ENCODE peak calls at places on chromosomes 13 and 19, in five cellular contexts. Y, H, T, S and P are unnamed samples. For H3K9me3, the result is how much of the 10 kb centered on the place peaks cover.

GRCh38 chr13:38543561-38543960 is 143.3 kb upstream of the FREM2 start:
- DNase-seq in Y (no peak), H (no peak), T (no peak), S (no peak), P (no peak)

GRCh38 chr13:73722120-73722519 is 412.1 kb downstream of the KLF12 start:
- DNase-seq in Y (peak), H (peak), T (no peak), S (no peak), P (peak)

GRCh38 chr19:39474139-39474620 is 6.5 kb upstream of the TIMM50 start:
- DNase-seq in Y (peak), H (no peak), T (peak), S (peak), P (no peak)

GRCh38 chr19:56671613-56671994 is at the start of gene ZNF835:
- DNase-seq in Y (no peak), H (no peak), T (no peak), S (peak), P (peak)

GRCh38 chr13:114173261-114173660 is 5.8 kb upstream of the CFAP97D2 start:
- DNase-seq in Y (no peak), H (no peak), T (no peak), S (no peak), P (no peak)

GRCh38 chr13:111939285-111940278 is 127.4 kb upstream of the SOX1 start:
- DNase-seq in Y (no peak), H (no peak), T (no peak), S (peak), P (no peak)

GRCh38 chr19:45428385-45429231 is 4.9 kb upstream of the ERCC1 start:
- DNase-seq in Y (no peak), H (no peak), T (peak), S (peak), P (no peak)

GRCh38 chr13:113404723-113405471 is 41.0 kb upstream of the GRTP1 start:
- DNase-seq in Y (no peak), H (no peak), T (no peak), S (no peak), P (no peak)

GRCh38 chr19:58020985-58021384 is 12.8 kb upstream of the ZSCAN1 start:
- DNase-seq in Y (no peak), H (no peak), T (no peak), S (no peak), P (no peak)
- H3K9me3 ChIP-seq in Y (half or more), H (under half), T (under half), S (under half), P (under half)

GRCh38 chr19:38042132-38042531 is 135.1 kb downstream of the SIPA1L3 start:
- DNase-seq in Y (no peak), H (no peak), T (no peak), S (no peak), P (no peak)

GRCh38 chr19:38045554-38046253 is 138.7 kb downstream of the SIPA1L3 start:
- DNase-seq in Y (no peak), H (no peak), T (no peak), S (no peak), P (no peak)

GRCh38 chr19:38046254-38047047 is 139.4 kb downstream of the SIPA1L3 start:
- DNase-seq in Y (no peak), H (no peak), T (no peak), S (no peak), P (no peak)

GRCh38 chr19:38043649-38044144 is 136.7 kb downstream of the SIPA1L3 start:
- DNase-seq in Y (no peak), H (no peak), T (no peak), S (no peak), P (no peak)

GRCh38 chr19:38044267-38045111 is 137.5 kb downstream of the SIPA1L3 start:
- DNase-seq in Y (no peak), H (no peak), T (no peak), S (no peak), P (no peak)
- TF ChIP-seq ZNF274 in Y (no peak), H (no peak), T (no peak), S (no peak), P (no peak)

GRCh38 chr13:27619711-27620376 is 485 bp downstream of the LNX2 start:
- DNase-seq in Y (peak), H (no peak), T (no peak), S (no peak), P (no peak)

GRCh38 chr13:27621366-27622101 is at the start of gene POLR1D:
- DNase-seq in Y (peak), H (peak), T (peak), S (peak), P (peak)

GRCh38 chr13:27621116-27621365 is 651 bp upstream of the POLR1D start:
- DNase-seq in Y (no peak), H (peak), T (no peak), S (no peak), P (no peak)

GRCh38 chr13:27619093-27619705 is 1.1 kb downstream of the LNX2 start:
- DNase-seq in Y (peak), H (no peak), T (no peak), S (no peak), P (no peak)

GRCh38 chr13:27620377-27621115 is at the start of gene LNX2:
- DNase-seq in Y (peak), H (peak), T (peak), S (peak), P (peak)
- H3K9me3 ChIP-seq in Y (under half), H (under half), T (under half), S (under half), P (under half)

GRCh38 chr19:34577056-34577455 is 95.5 kb downstream of the WTIP start:
- DNase-seq in Y (no peak), H (no peak), T (no peak), S (no peak), P (no peak)

GRCh38 chr19:34576292-34576691 is 94.7 kb downstream of the WTIP start:
- DNase-seq in Y (no peak), H (no peak), T (no peak), S (no peak), P (no peak)

GRCh38 chr19:34575206-34575605 is 93.6 kb downstream of the WTIP start:
- DNase-seq in Y (no peak), H (no peak), T (no peak), S (no peak), P (no peak)

GRCh38 chr19:34573226-34573864 is 91.8 kb downstream of the WTIP start:
- DNase-seq in Y (no peak), H (no peak), T (no peak), S (no peak), P (no peak)

GRCh38 chr19:34574704-34575103 is 93.1 kb downstream of the WTIP start:
- DNase-seq in Y (no peak), H (no peak), T (no peak), S (no peak), P (no peak)
- TF ChIP-seq ZNF274 in Y (no peak), H (no peak), T (no peak), S (no peak), P (no peak)